ENCODE peak calls at places on chromosomes 1 and 21, in four cellular contexts. A is astrocyte of the spinal cord, Y is GM20000, N is fibroblast of lung. L is an unnamed sample.

GRCh38 chr1:245645406-245645805 is 490.6 kb downstream of the KIF26B start:
- DNase-seq in A (no peak), N (no peak), Y (no peak), L (no peak)

GRCh38 chr1:162671664-162672415 is 39.6 kb downstream of the DDR2 start:
- DNase-seq in A (no peak), N (no peak), Y (no peak), L (no peak)

GRCh38 chr1:45883633-45884032 is 80.2 kb downstream of the MAST2 start:
- DNase-seq in Y (no peak), A (peak; percentile 52), N (peak; percentile 80), L (peak; percentile 9)

GRCh38 chr21:38965910-38966504 is 160.3 kb downstream of the ETS2 start:
- DNase-seq in Y (no peak), N (peak; percentile 39), A (no peak), L (peak; percentile 98)

GRCh38 chr1:117638759-117639158 is 32.9 kb downstream of the TENT5C start:
- DNase-seq in Y (no peak), N (no peak), A (no peak), L (no peak)

GRCh38 chr1:156295391-156295947 is at the start of gene GLMP:
- DNase-seq in Y (peak; percentile 81), N (peak; percentile 58), A (peak; percentile 65), L (peak; percentile 67)

GRCh38 chr1:10796029-10796944 is at the start of gene CASZ1:
- DNase-seq in A (peak; percentile 89), Y (peak; percentile 53), N (peak; percentile 91), L (peak; percentile 86)

GRCh38 chr1:168623003-168623828 is 46.8 kb downstream of the XCL1 start:
- DNase-seq in Y (no peak), N (peak; percentile 97), A (peak; percentile 86), L (peak; percentile 60)

GRCh38 chr1:189192741-189193140 is 1284.9 kb downstream of the BRINP3 start:
- DNase-seq in Y (no peak), N (no peak), A (no peak), L (no peak)

GRCh38 chr1:26336477-26337205 is 17.3 kb downstream of the CRYBG2 start:
- DNase-seq in N (no peak), Y (peak; percentile 89), A (no peak), L (peak; percentile 21)

GRCh38 chr1:26337206-26337535 is 16.8 kb downstream of the CRYBG2 start:
- DNase-seq in N (no peak), Y (no peak), A (no peak), L (no peak)

GRCh38 chr1:26335774-26336476 is 18.0 kb downstream of the CRYBG2 start:
- DNase-seq in N (no peak), Y (no peak), A (no peak), L (no peak)

GRCh38 chr1:26338670-26339069 is 15.3 kb downstream of the CRYBG2 start:
- DNase-seq in Y (no peak), N (no peak), A (no peak), L (no peak)

DNA sequence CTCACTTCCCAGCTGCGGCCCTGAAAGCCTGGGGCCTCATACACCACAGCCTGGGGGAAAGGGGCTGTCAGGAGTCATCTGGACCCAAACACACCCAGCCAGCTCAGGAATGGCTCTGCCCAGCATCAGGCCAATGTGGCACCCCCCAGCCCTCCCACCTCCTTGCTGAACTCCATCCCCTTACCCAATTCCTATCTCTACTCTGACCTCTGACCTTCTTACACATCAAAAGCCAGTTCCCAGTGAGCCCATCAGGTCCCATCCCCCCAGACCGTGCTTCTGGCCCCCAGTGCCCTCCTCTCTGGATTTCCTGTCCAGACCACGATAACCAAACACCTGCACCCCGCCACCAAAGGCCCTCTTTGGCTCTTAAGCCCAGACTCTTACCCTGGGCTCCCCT is 16.3 kb downstream of the CRYBG2 start:
- DNase-seq in A (no peak), N (no peak), Y (no peak), L (no peak)
- TF ChIP-seq CTCF in A (no peak), N (no peak), Y (no peak), L (no peak)

GRCh38 chr21:17828223-17828622 is 9.1 kb upstream of the C21orf91 start:
- DNase-seq in N (peak; percentile 52), Y (no peak), A (peak; percentile 51), L (peak; percentile 14)
- TF ChIP-seq CTCF in N (no peak), Y (no peak), A (no peak), L (no peak)

DNA sequence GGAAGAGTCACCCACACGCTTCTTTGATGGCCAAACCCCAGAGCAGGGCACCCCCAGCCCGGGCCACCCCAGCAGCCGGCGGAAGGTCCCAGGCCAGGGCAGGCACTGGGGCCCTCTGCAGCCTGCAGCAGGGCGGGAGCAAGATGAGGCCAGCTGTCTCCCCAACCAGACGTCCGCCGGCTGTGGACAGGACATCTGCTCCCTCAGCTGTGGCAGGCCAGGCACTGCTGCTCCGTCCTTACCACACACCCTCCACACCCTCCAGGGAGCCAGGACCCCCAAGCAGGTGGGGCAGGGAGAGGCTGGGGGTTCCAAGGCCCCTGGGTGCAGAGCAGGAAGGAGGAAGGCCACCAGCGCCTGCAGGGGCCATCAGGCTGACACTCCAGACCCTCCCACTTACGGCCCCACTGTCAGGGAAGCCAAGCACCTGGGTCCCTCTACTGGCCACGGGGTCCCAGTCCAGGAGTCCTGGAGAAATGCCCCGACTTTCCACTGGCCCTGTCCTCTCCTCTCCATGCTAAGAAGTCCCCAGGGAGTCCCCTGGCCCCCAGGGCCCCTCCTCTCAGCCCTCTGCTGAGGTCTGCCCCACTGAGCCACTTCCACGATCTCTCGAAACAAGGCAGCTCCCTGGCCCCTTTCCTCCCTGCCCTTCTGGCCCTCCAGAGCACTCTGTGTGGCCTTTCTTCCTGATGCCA is 5.6 kb downstream of the WNT9A start:
- DNase-seq in A (no peak), Y (no peak), N (no peak), L (no peak)
- TF ChIP-seq CTCF in A (peak; percentile 8), Y (no peak), N (no peak), L (peak; percentile 16)

GRCh38 chr1:152783095-152783494 is 3.0 kb upstream of the LCE1E start:
- DNase-seq in A (no peak), N (no peak), Y (no peak), L (no peak)

GRCh38 chr1:152776361-152776760 is 1.4 kb downstream of the LCE1F start:
- DNase-seq in Y (no peak), A (no peak), N (no peak), L (no peak)

GRCh38 chr1:152774875-152775274 is at the start of gene LCE1F:
- DNase-seq in Y (no peak), N (no peak), A (no peak), L (no peak)

DNA sequence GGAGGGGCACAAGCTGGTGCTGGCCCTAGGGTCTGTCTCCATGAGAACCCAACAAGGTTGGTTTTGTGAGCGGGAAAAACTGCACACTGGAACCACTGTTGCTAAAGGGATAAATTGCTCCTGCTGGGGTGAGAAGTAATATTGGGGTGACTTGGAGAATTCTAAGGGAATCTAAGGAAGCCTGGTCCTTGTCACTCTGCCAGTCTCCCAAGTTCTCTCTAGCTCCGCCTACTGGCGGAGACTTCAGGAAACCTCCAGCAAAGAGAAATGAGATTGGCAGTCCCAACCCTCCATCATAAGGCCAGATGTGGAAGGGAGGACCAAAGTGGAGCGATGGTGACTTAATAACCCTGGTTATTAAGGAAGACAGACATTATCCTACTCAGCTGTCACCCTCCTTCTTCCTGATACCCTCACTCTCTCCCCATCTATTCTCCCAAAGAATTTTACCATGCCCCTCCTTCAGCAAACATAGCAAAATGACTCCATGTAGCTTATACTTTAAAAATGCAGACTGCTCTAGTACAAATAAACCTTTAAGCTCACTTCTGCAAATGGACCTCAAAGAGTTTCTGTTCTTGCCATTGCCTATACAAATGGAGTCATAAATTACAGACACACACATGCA is 2.7 kb downstream of the LCE1F start:
- DNase-seq in Y (peak; percentile 59), N (no peak), A (no peak), L (no peak)
- TF ChIP-seq CTCF in Y (peak; percentile 18), N (peak; percentile 24), A (peak; percentile 17), L (peak; percentile 13)

GRCh38 chr1:63555480-63555879 is 32.2 kb downstream of the EFCAB7 start:
- DNase-seq in A (no peak), Y (no peak), N (no peak), L (no peak)

GRCh38 chr1:63559357-63559756 is 33.9 kb upstream of the PGM1 start:
- DNase-seq in A (no peak), Y (no peak), N (no peak), L (no peak)

DNA sequence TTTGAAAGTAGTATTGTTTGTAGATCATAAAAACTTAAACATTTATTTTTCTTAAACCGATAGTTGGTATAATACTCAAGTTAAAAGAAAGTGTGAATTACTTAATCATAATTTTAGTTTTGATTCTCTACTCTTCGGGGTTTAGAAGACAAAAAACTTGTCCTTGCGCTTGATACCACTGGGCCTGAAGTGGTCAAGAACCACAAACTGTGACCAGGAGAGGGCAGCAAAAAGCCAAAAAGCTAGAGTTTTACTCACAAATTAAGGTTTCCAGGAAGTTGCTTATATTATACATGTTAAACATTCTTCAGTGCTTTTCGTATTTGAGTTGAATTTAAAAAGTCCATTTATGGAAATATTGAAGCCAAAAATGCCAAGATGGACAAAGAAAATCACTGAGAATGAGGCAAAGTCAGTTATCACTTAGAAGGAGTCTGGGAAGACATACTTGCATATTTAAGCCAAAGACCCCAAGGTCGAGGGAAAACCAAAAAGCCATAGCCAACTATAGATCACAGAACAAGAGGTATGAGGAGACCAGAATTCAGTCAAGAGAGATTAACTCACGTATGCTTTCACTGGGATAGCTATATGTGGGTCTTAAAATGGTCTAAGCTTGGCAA is 34.2 kb downstream of the EFCAB7 start:
- DNase-seq in A (peak; percentile 55), N (peak; percentile 20), Y (peak; percentile 6), L (peak; percentile 51)
- TF ChIP-seq CTCF in A (peak; percentile 76), N (peak; percentile 65), Y (peak; percentile 36), L (peak; percentile 70)